ENCODE peak calls at places on chromosome 3, in nine cellular contexts. H is cardiac muscle cell, T is tibial nerve, R is GM12878, Z is thoracic aorta, A is fibroblast of lung, N is heart left ventricle, Y is mammary epithelial cell, U is PC-9. S is an unnamed sample.

GRCh38 chr3:196646736-196647216 is 7.3 kb downstream of the NRROS start:
- DNase-seq in Y (no peak), R (no peak), U (no peak), H (no peak), N (no peak), Z (no peak), T (no peak), A (no peak), S (no peak)

GRCh38 chr3:106862067-106862466 is 515.2 kb upstream of the CCDC54 start:
- DNase-seq in T (no peak), R (no peak), A (peak; percentile 76), U (no peak), N (no peak), Y (no peak), Z (no peak), H (peak; percentile 73), S (no peak)

GRCh38 chr3:24829011-24829581 is 334.4 kb upstream of the THRB start:
- DNase-seq in Y (no peak), H (peak; percentile 13), A (no peak), U (no peak), T (no peak), Z (no peak), N (peak; percentile 34), R (no peak), S (no peak)

GRCh38 chr3:178525180-178525704 is 11.0 kb upstream of the KCNMB2 start:
- DNase-seq in N (no peak), A (no peak), U (no peak), T (no peak), Y (no peak), Z (no peak), H (peak; percentile 34), R (no peak), S (no peak)

GRCh38 chr3:61111764-61112163 is 139.5 kb downstream of the FHIT start:
- DNase-seq in N (no peak), R (peak; percentile 46), Y (no peak), U (no peak), Z (no peak), T (no peak), H (no peak), A (no peak), S (peak; percentile 20)

GRCh38 chr3:194518652-194519051 is 31.9 kb upstream of the ATP13A3 start:
- DNase-seq in H (peak; percentile 62), T (no peak), N (no peak), R (no peak), A (peak; percentile 68), Y (peak; percentile 58), Z (no peak), U (no peak), S (no peak)

GRCh38 chr3:192888121-192888520 is 29.5 kb downstream of the MB21D2 start:
- DNase-seq in A (peak; percentile 58), Z (no peak), U (no peak), N (no peak), R (no peak), Y (no peak), T (no peak), H (no peak), S (no peak)

GRCh38 chr3:80192871-80193270 is 425.1 kb upstream of the ROBO1 start:
- DNase-seq in A (peak; percentile 42), U (peak; percentile 76), H (peak; percentile 6), Z (no peak), N (no peak), T (no peak), R (no peak), Y (peak; percentile 5), S (no peak)

GRCh38 chr3:7710284-7710683 is 791.3 kb upstream of the LMCD1 start:
- DNase-seq in R (no peak), Y (no peak), U (no peak), Z (no peak), H (no peak), A (peak; percentile 17), T (no peak), N (no peak), S (no peak)

GRCh38 chr3:142618917-142619401 is 22.8 kb downstream of the PLS1 start:
- DNase-seq in H (no peak), Z (no peak), R (no peak), N (no peak), Y (peak; percentile 35), U (peak; percentile 88), T (no peak), A (peak; percentile 43), S (no peak)

GRCh38 chr3:60080648-60081047 is 1030.8 kb upstream of the CFAP20DC start:
- DNase-seq in R (no peak), U (no peak), H (no peak), N (no peak), Y (no peak), Z (no peak), A (no peak), T (no peak), S (no peak)

GRCh38 chr3:159458010-159458409 is 530.6 kb upstream of the IL12A start:
- DNase-seq in N (no peak), U (peak; percentile 96), Z (no peak), Y (peak; percentile 97), H (peak; percentile 83), A (peak; percentile 99), R (no peak), T (no peak), S (no peak)

GRCh38 chr3:16134173-16134928 is 40.1 kb upstream of the GALNT15 start:
- DNase-seq in T (no peak), Y (no peak), H (peak; percentile 47), U (no peak), A (peak; percentile 54), Z (no peak), N (no peak), R (no peak), S (no peak)

GRCh38 chr3:192514081-192514753 is 213.1 kb downstream of the FGF12 start:
- DNase-seq in U (no peak), R (no peak), Y (peak; percentile 3), Z (no peak), T (no peak), A (peak; percentile 38), H (peak; percentile 33), N (no peak), S (peak; percentile 6)

GRCh38 chr3:132659370-132660055 is at the start of gene ACAD11:
- DNase-seq in U (peak; percentile 56), H (peak; percentile 75), N (peak; percentile 75), A (peak; percentile 81), T (peak; percentile 44), Y (peak; percentile 71), R (peak; percentile 35), Z (peak; percentile 37), S (peak; percentile 76)

GRCh38 chr3:140571836-140572235 is 106.0 kb upstream of the TRIM42 start:
- DNase-seq in T (no peak), Z (no peak), U (no peak), Y (no peak), A (no peak), H (no peak), R (no peak), N (no peak), S (no peak)

GRCh38 chr3:167705840-167706239 is 28.9 kb downstream of the PDCD10 start:
- DNase-seq in Y (peak; percentile 20), T (no peak), N (no peak), H (peak; percentile 30), A (peak; percentile 50), R (no peak), U (no peak), Z (no peak), S (no peak)

GRCh38 chr3:71784914-71785593 is at the start of gene PROK2:
- DNase-seq in H (peak; percentile 6), T (no peak), A (no peak), U (no peak), R (no peak), N (no peak), Y (no peak), Z (no peak), S (no peak)

GRCh38 chr3:184491011-184491576 is 70.5 kb upstream of the EPHB3 start:
- DNase-seq in U (no peak), Y (no peak), R (no peak), H (no peak), Z (no peak), N (no peak), T (no peak), A (no peak), S (no peak)

GRCh38 chr3:53084310-53085001 is 38.6 kb upstream of the SFMBT1 start:
- DNase-seq in R (no peak), N (peak; percentile 59), H (no peak), U (peak; percentile 89), Z (no peak), A (peak; percentile 52), T (no peak), Y (no peak), S (no peak)

GRCh38 chr3:48297111-48297810 is 36.2 kb downstream of the SPINK8 start:
- DNase-seq in N (no peak), A (no peak), Y (no peak), U (no peak), T (no peak), Z (no peak), R (no peak), H (no peak), S (no peak)
- H3K36me3 ChIP-seq in N (peaks cover 61% of the 10 kb centered on the region), A (peaks cover 15% of the 10 kb centered on the region), Y (peaks cover 25% of the 10 kb centered on the region), U (peaks cover 4% of the 10 kb centered on the region), T (no peaks in the 10 kb centered on the region), Z (peaks cover 49% of the 10 kb centered on the region), R (peaks cover 4% of the 10 kb centered on the region), H (peaks cover 17% of the 10 kb centered on the region), S (peaks cover 21% of the 10 kb centered on the region)

GRCh38 chr3:119288669-119289068 is 5.5 kb upstream of the ARHGAP31 start:
- DNase-seq in H (no peak), Y (no peak), Z (no peak), T (no peak), A (no peak), N (no peak), R (no peak), U (no peak), S (no peak)
- TF ChIP-seq CTCF in H (no peak), Y (no peak), Z (no peak), T (no peak), A (no peak), N (no peak), R (no peak), U (no peak), S (no peak)

DNA sequence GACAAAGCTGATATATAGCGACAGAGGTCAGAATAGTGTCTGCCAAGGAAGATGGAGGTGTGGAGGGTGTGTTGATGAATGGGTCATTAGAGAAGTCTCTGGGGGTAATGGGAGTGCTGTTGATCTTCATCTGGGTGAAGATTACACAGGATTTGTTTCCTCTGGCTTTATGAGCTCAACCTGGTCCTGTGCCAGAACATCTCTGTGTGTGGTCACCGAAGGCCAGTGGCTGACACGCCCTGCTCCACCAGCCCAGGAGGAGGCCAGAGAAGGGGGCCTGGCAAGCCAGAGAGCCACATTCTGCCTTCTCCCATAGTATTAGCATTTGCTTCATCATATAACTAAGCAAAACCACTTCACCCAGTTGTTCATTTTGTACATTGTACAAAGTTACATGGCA is 121.1 kb downstream of the ZNF621 start:
- DNase-seq in A (no peak), U (no peak), Y (no peak), N (no peak), H (peak; percentile 1), R (no peak), Z (no peak), T (peak; percentile 25), S (no peak)
- H3K27me3 ChIP-seq in A (no peaks in the 10 kb centered on the region), U (no peaks in the 10 kb centered on the region), Y (no peaks in the 10 kb centered on the region), N (no peaks in the 10 kb centered on the region), H (no peaks in the 10 kb centered on the region), R (no peaks in the 10 kb centered on the region), Z (no peaks in the 10 kb centered on the region), T (no peaks in the 10 kb centered on the region), S (no peaks in the 10 kb centered on the region)

DNA sequence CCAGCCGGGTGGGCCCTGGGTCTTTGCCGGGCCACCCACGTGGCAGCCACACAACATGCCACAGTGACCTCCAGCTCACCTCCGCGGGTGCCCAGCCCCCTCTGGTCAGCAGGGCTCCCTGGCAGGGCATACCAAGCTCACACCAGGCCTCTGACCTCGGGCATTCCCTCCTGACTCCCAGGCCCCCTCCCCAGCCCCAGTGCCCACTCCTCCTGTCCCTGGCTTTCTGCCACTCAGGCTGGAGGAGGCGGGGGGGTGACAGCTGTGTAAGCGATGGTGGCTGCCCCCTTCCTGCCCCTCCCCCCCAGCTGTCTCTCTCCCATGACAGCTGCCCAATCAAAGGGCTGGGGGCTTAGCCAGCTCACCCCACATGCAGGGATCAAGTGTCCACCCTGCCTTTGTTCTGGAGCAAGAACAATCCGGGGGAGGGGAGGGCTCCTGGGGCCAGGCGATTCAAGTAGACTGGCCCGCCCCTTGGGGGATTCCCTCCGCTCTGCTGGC is 3.3 kb downstream of the PCBP4 start:
- DNase-seq in U (no peak), H (no peak), N (no peak), R (no peak), T (no peak), Y (no peak), Z (no peak), A (no peak), S (no peak)
- H3K36me3 ChIP-seq in U (no peaks in the 10 kb centered on the region), H (no peaks in the 10 kb centered on the region), N (peaks cover 10% of the 10 kb centered on the region), R (no peaks in the 10 kb centered on the region), T (no peaks in the 10 kb centered on the region), Y (peaks cover 4% of the 10 kb centered on the region), Z (peaks cover 13% of the 10 kb centered on the region), A (peaks cover 10% of the 10 kb centered on the region), S (no peaks in the 10 kb centered on the region)

S was measured in GM06990.